ENCODE peak calls at places on chromosomes 12 and 14, in nine cellular contexts. F is K562; W is mucosa of gallbladder; K is stimulated activated naive CD4-positive, alpha-beta T cell; T is AG04450; V is A673; D is mesendoderm; S is CD8-positive, alpha-beta T cell; C is NB4. H is an unnamed sample.
A peak's percentile ranks its signal among the peaks of the same experiment; 100 is the strongest.

GRCh38 chr12:644818-645552 is 18.3 kb downstream of the NINJ2 start:
- DNase-seq in F (peak; percentile 8), W (no peak), K (no peak), T (no peak), V (no peak), D (no peak), S (no peak), C (no peak), H (no peak)

GRCh38 chr14:73285979-73286378 is 48.7 kb downstream of the PAPLN start:
- DNase-seq in F (no peak), W (no peak), K (no peak), T (no peak), V (no peak), D (no peak), S (no peak), C (no peak), H (no peak)

GRCh38 chr12:107760207-107760816 is 625 bp downstream of the PRDM4 start:
- DNase-seq in F (peak; percentile 38), W (peak; percentile 20), K (no peak), T (no peak), V (peak; percentile 32), D (peak; percentile 56), S (no peak), C (peak; percentile 61), H (peak; percentile 18)

GRCh38 chr12:120365675-120366340 is 3.2 kb downstream of the MSI1 start:
- DNase-seq in F (no peak), W (no peak), K (no peak), T (no peak), V (no peak), D (no peak), S (no peak), C (no peak), H (peak; percentile 58)

GRCh38 chr12:25284024-25284423 is 33.3 kb upstream of the KRAS start:
- DNase-seq in F (no peak), W (no peak), K (no peak), T (no peak), V (no peak), D (no peak), S (no peak), C (no peak), H (no peak)

GRCh38 chr12:122980192-122981035 is at the start of gene ARL6IP4:
- DNase-seq in F (peak; percentile 87), W (peak; percentile 30), K (peak; percentile 40), T (no peak), V (peak; percentile 79), D (peak; percentile 63), S (peak; percentile 56), C (peak; percentile 90), H (peak; percentile 71)

GRCh38 chr14:64693766-64694165 is 10.5 kb upstream of the PLEKHG3 start:
- DNase-seq in F (no peak), W (no peak), K (no peak), T (no peak), V (no peak), D (no peak), S (no peak), C (no peak), H (no peak)

GRCh38 chr12:94289551-94290312 is 141.4 kb downstream of the PLXNC1 start:
- DNase-seq in F (no peak), W (no peak), K (no peak), T (no peak), V (peak; percentile 89), D (peak; percentile 47), S (no peak), C (no peak), H (peak; percentile 33)

GRCh38 chr14:20612403-20612802 is 21.2 kb upstream of the RNASE12 start:
- DNase-seq in F (no peak), W (no peak), K (peak; percentile 18), T (no peak), V (no peak), D (no peak), S (no peak), C (no peak), H (peak; percentile 38)

GRCh38 chr14:76768201-76768656 is 7.0 kb downstream of the VASH1 start:
- DNase-seq in F (peak; percentile 75), W (peak; percentile 45), K (peak; percentile 55), T (no peak), V (no peak), D (peak; percentile 83), S (peak; percentile 28), C (peak; percentile 81), H (peak; percentile 88)

GRCh38 chr14:22650960-22651521 is 6.9 kb upstream of the OR6J1 start:
- DNase-seq in F (peak; percentile 14), W (no peak), K (no peak), T (no peak), V (peak; percentile 41), D (peak; percentile 79), S (no peak), C (peak; percentile 69), H (no peak)

GRCh38 chr12:73517859-73518258 is 1019.8 kb upstream of the ATXN7L3B start:
- DNase-seq in F (no peak), W (no peak), K (no peak), T (no peak), V (no peak), D (no peak), S (no peak), C (no peak), H (no peak)

GRCh38 chr12:96457191-96457930 is 32.0 kb upstream of the CFAP54 start:
- DNase-seq in F (no peak), W (no peak), K (no peak), T (no peak), V (no peak), D (peak; percentile 91), S (no peak), C (no peak), H (no peak)

GRCh38 chr12:113131556-113131955 is 4.0 kb downstream of the RASAL1 start:
- DNase-seq in F (no peak), W (no peak), K (no peak), T (no peak), V (no peak), D (no peak), S (no peak), C (peak; percentile 53), H (no peak)

GRCh38 chr12:109773384-109774011 is 59.7 kb downstream of the TRPV4 start:
- DNase-seq in F (no peak), W (no peak), K (no peak), T (no peak), V (no peak), D (no peak), S (no peak), C (peak; percentile 38), H (peak; percentile 60)

H was measured in Ammon's horn.